ENCODE peak calls at places on chromosomes 4 and X, in eight cellular contexts. Y is activated CD4-positive, CD25-positive, alpha-beta regulatory T cell treated with anti-CD3 and anti-CD28 coated beads, Interleukin-2, amount 50 U/mL, for 72 hours; E is cardiac fibroblast; P is NCI-H510A treated with DMSO at 0.1 percent for 48 hours; N is HT-29; A is AML-193; J is C1 segment of cervical spinal cord; O is stimulated activated CD8-positive, alpha-beta memory T cell treated with anti-CD3 and anti-CD28 coated beads, Interleukin-4, amount 100 ng/mL, for 48 hours. H is an unnamed sample.

GRCh38 chr4:89307446-89308160 is at the start of gene GPRIN3:
- DNase-seq in Y (peak), E (no peak), P (peak), N (peak), A (no peak), J (no peak), O (peak), H (peak)

GRCh38 chr4:63528592-63528991 is 880.7 kb downstream of the TECRL start:
- DNase-seq in Y (no peak), E (peak), P (peak), N (peak), A (no peak), J (no peak), O (no peak), H (no peak)

GRCh38 chrX:119389854-119390501 is 9.2 kb upstream of the SLC25A43 start:
- DNase-seq in Y (no peak), E (no peak), P (no peak), N (no peak), A (no peak), J (no peak), O (no peak), H (no peak)

GRCh38 chrX:46485897-46486296 is 59.3 kb downstream of the ZNF674 start:
- DNase-seq in Y (no peak), E (no peak), P (no peak), N (peak), A (no peak), J (no peak), O (no peak), H (no peak)

GRCh38 chr4:41177016-41177415 is 37.3 kb downstream of the APBB2 start:
- DNase-seq in Y (no peak), E (peak), P (no peak), N (no peak), A (no peak), J (no peak), O (no peak), H (no peak)

GRCh38 chrX:112536544-112536943 is 143.2 kb downstream of the LHFPL1 start:
- DNase-seq in Y (no peak), E (no peak), P (no peak), N (no peak), A (no peak), J (no peak), O (no peak), H (no peak)

GRCh38 chr4:97778174-97778573 is 365.1 kb downstream of the STPG2 start:
- DNase-seq in Y (no peak), E (no peak), P (no peak), N (no peak), A (no peak), J (no peak), O (no peak), H (no peak)

GRCh38 chr4:6568689-6569332 is 6.2 kb upstream of the MAN2B2 start:
- DNase-seq in Y (no peak), E (peak), P (no peak), N (peak), A (no peak), J (no peak), O (no peak), H (no peak)

GRCh38 chr4:153451931-153452660 is 14.1 kb upstream of the TMEM131L start:
- DNase-seq in Y (no peak), E (no peak), P (no peak), N (no peak), A (peak), J (no peak), O (no peak), H (no peak)